ENCODE peak calls at places on chromosomes 2 and 18, in eight cellular contexts. U is bronchial epithelial cell; F is PC-3; L is progenitor cell of endocrine pancreas; E is CD4-positive, alpha-beta T cell; G is tibial nerve; B is left lung; V is WTC11. Y is an unnamed sample.

GRCh38 chr18:60019463-60019840 is 119.7 kb downstream of the PMAIP1 start:
- DNase-seq in U (peak; percentile 75), F (peak; percentile 94), L (no peak), E (no peak), G (no peak), B (no peak), V (no peak), Y (peak; percentile 88)

GRCh38 chr2:191571163-191571769 is 106.7 kb upstream of the NABP1 start:
- DNase-seq in U (peak; percentile 66), F (peak; percentile 80), L (no peak), E (no peak), G (no peak), B (no peak), V (no peak), Y (peak; percentile 52)

GRCh38 chr18:36006997-36007396 is 34.5 kb downstream of the RMP24 start:
- DNase-seq in U (no peak), F (no peak), L (no peak), E (no peak), G (no peak), B (no peak), V (no peak), Y (no peak)

GRCh38 chr2:26770986-26771586 is 7.0 kb downstream of the SLC35F6 start:
- DNase-seq in U (peak; percentile 80), F (peak; percentile 52), L (no peak), E (no peak), G (peak; percentile 88), B (peak; percentile 85), V (peak; percentile 44), Y (peak; percentile 68)

GRCh38 chr2:135563793-135564192 is 32.5 kb downstream of the R3HDM1 start:
- DNase-seq in U (peak; percentile 59), F (peak; percentile 36), L (no peak), E (no peak), G (no peak), B (no peak), V (no peak), Y (no peak)

GRCh38 chr2:171390941-171391516 is 42.8 kb downstream of the METTL8 start:
- DNase-seq in U (peak; percentile 79), F (peak; percentile 95), L (no peak), E (no peak), G (no peak), B (no peak), V (no peak), Y (peak; percentile 16)

GRCh38 chr2:233976690-233977294 is 59.6 kb downstream of the TRPM8 start:
- DNase-seq in U (peak; percentile 71), F (peak; percentile 85), L (no peak), E (no peak), G (no peak), B (no peak), V (no peak), Y (peak; percentile 65)

GRCh38 chr2:30410217-30410616 is 36.8 kb upstream of the LCLAT1 start:
- DNase-seq in U (peak; percentile 92), F (peak; percentile 64), L (no peak), E (no peak), G (no peak), B (no peak), V (no peak), Y (peak; percentile 75)

GRCh38 chr2:203743441-203743932 is 37.0 kb downstream of the CD28 start:
- DNase-seq in U (peak; percentile 51), F (no peak), L (no peak), E (no peak), G (no peak), B (no peak), V (no peak), Y (peak; percentile 47)

GRCh38 chr2:106960633-106961205 is 74.8 kb upstream of the ST6GAL2 start:
- DNase-seq in U (no peak), F (no peak), L (no peak), E (no peak), G (no peak), B (no peak), V (no peak), Y (no peak)

GRCh38 chr2:238308177-238308576 is 12.1 kb upstream of the TRAF3IP1 start:
- DNase-seq in U (no peak), F (no peak), L (no peak), E (no peak), G (no peak), B (peak; percentile 11), V (peak; percentile 49), Y (no peak)

GRCh38 chr2:236939751-236940229 is 145.9 kb upstream of the COPS8 start:
- DNase-seq in U (no peak), F (no peak), L (no peak), E (no peak), G (no peak), B (no peak), V (no peak), Y (no peak)

GRCh38 chr2:105919826-105920225 is 175.1 kb downstream of the NCK2 start:
- DNase-seq in U (peak; percentile 39), F (peak; percentile 61), L (no peak), E (peak; percentile 62), G (no peak), B (no peak), V (peak; percentile 78), Y (no peak)

GRCh38 chr18:36348331-36348730 is 50.8 kb downstream of the FHOD3 start:
- DNase-seq in U (no peak), F (no peak), L (no peak), E (no peak), G (no peak), B (no peak), V (no peak), Y (no peak)

GRCh38 chr2:48253301-48253700 is 276.7 kb upstream of the STON1 start:
- DNase-seq in U (no peak), F (no peak), L (no peak), E (no peak), G (no peak), B (no peak), V (no peak), Y (no peak)

GRCh38 chr2:229043681-229044080 is 227.4 kb downstream of the PID1 start:
- DNase-seq in U (no peak), F (peak; percentile 18), L (no peak), E (no peak), G (no peak), B (no peak), V (no peak), Y (no peak)

GRCh38 chr2:113711857-113712256 is 44.6 kb downstream of the SLC35F5 start:
- DNase-seq in U (no peak), F (peak; percentile 40), L (no peak), E (no peak), G (no peak), B (no peak), V (no peak), Y (peak; percentile 70)

GRCh38 chr2:166792808-166793207 is 95.5 kb upstream of the XIRP2 start:
- DNase-seq in U (no peak), F (no peak), L (no peak), E (no peak), G (no peak), B (no peak), V (no peak), Y (no peak)

GRCh38 chr2:105744909-105745853 is at the start of gene NCK2:
- DNase-seq in U (no peak), F (peak; percentile 17), L (peak; percentile 45), E (peak; percentile 43), G (no peak), B (peak; percentile 41), V (peak; percentile 44), Y (no peak)

GRCh38 chr18:76741346-76741745 is 81.0 kb upstream of the ZNF236 start:
- DNase-seq in U (peak; percentile 49), F (no peak), L (no peak), E (no peak), G (no peak), B (no peak), V (no peak), Y (no peak)

GRCh38 chr2:42072349-42073118 is 24.7 kb downstream of the PKDCC start:
- DNase-seq in U (peak; percentile 8), F (no peak), L (no peak), E (no peak), G (peak; percentile 73), B (peak; percentile 38), V (peak; percentile 34), Y (no peak)
- TF ChIP-seq CTCF in U (no peak), F (peak; percentile 17), L (peak; percentile 10), E (no peak), G (no peak), B (no peak), V (no peak), Y (no peak)

DNA sequence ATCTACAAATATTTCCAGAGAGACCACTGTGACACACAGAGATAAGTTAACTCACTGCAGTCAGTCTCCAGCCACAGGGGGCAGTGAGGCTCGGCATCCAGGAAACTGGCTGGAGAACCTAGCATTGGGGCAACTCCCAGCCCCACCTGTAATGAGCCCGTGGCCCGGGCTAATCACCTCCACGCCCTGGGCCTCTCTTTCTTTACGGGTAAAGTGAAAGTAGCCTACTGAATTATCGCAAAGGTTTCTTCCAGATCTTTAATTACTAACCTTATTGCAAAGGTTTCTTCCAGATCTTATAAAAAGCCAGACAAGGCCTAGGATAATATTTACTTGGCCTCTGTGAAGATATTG is 45.6 kb upstream of the ACAA2 start:
- DNase-seq in U (no peak), F (no peak), L (no peak), E (no peak), G (no peak), B (no peak), V (no peak), Y (no peak)
- TF ChIP-seq CTCF in U (no peak), F (no peak), L (no peak), E (no peak), G (no peak), B (peak; percentile 8), V (no peak), Y (no peak)

GRCh38 chr2:161232571-161232970 is 72.3 kb downstream of the TANK start:
- DNase-seq in U (no peak), F (no peak), L (no peak), E (no peak), G (no peak), B (no peak), V (no peak), Y (no peak)
- TF ChIP-seq CTCF in U (no peak), F (peak; percentile 11), L (no peak), E (no peak), G (no peak), B (no peak), V (no peak), Y (no peak)

DNA sequence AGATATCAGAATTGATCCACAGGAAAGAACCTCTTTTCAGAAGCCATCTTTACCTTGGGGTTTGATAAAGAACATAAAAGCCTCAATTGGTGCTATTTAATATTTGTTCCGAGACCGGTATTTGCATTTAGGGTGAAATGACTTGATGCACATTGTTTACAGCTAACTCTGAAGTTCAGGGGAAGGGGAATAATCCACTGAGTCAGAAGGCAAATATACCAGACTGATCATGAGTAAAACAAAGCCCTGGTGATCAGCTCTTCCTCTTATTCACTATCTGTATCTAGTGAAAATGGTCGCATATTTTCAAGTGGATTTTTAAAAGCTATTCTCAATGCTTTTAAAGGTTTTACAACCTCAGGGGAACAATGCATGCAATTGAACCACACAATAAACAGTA is 53.0 kb upstream of the ATP8B1 start:
- DNase-seq in U (no peak), F (peak; percentile 52), L (no peak), E (no peak), G (no peak), B (no peak), V (no peak), Y (no peak)
- TF ChIP-seq CTCF in U (no peak), F (no peak), L (no peak), E (no peak), G (no peak), B (no peak), V (no peak), Y (no peak)

GRCh38 chr2:211503856-211504255 is 947.5 kb downstream of the CPS1 start:
- DNase-seq in U (no peak), F (no peak), L (no peak), E (no peak), G (no peak), B (no peak), V (no peak), Y (no peak)
- TF ChIP-seq CTCF in U (peak; percentile 23), F (peak; percentile 60), L (no peak), E (no peak), G (no peak), B (no peak), V (peak; percentile 44), Y (peak; percentile 41)